ENCODE peak calls at places on chromosomes 1 and 21, in seven cellular contexts. K, W, B, C, S, Z and N are unnamed samples.

GRCh38 chr1:212856755-212857154 is 1.3 kb upstream of the FLVCR1 start:
- DNase-seq in B (no peak), S (no peak), C (no peak), Z (no peak), K (no peak), W (no peak), N (no peak)

GRCh38 chr1:1347663-1348419 is 1.4 kb downstream of the DVL1 start:
- DNase-seq in C (no peak), B (peak), Z (no peak), W (no peak), S (no peak), K (peak), N (no peak)

GRCh38 chr1:112011231-112011630 is 21.8 kb upstream of the KCND3 start:
- DNase-seq in K (no peak), W (peak), B (no peak), S (peak), C (no peak), Z (peak), N (no peak)

GRCh38 chr1:167344605-167345385 is 124.1 kb downstream of the POU2F1 start:
- DNase-seq in W (no peak), S (peak), B (no peak), Z (no peak), C (no peak), K (no peak), N (no peak)

GRCh38 chr1:28437924-28438699 is 67.7 kb upstream of the RCC1 start:
- DNase-seq in W (peak), S (peak), Z (peak), C (peak), K (peak), B (peak), N (peak)

GRCh38 chr1:168520052-168520751 is 23.6 kb downstream of the XCL2 start:
- DNase-seq in C (no peak), S (no peak), K (no peak), W (no peak), B (no peak), Z (no peak), N (no peak)

GRCh38 chr1:218211241-218211640 is 73.9 kb upstream of the RRP15 start:
- DNase-seq in B (no peak), W (peak), Z (no peak), C (no peak), S (no peak), K (no peak), N (no peak)

GRCh38 chr1:164155337-164155850 is 403.6 kb upstream of the PBX1 start:
- DNase-seq in S (peak), Z (no peak), B (no peak), C (no peak), W (no peak), K (no peak), N (no peak)

GRCh38 chr1:55317673-55318072 is 102.5 kb upstream of the USP24 start:
- DNase-seq in S (no peak), B (no peak), K (peak), W (no peak), Z (no peak), C (no peak), N (no peak)

GRCh38 chr21:36030581-36031189 is 29.6 kb downstream of the SETD4 start:
- DNase-seq in W (peak), B (no peak), C (no peak), K (no peak), Z (no peak), S (peak), N (no peak)

GRCh38 chr1:10471411-10472219 is 714 bp downstream of the DFFA start:
- DNase-seq in B (no peak), K (no peak), Z (no peak), W (peak), C (peak), S (peak), N (no peak)

GRCh38 chr21:46295177-46295711 is 9.1 kb downstream of the YBEY start:
- DNase-seq in W (peak), K (peak), B (no peak), S (peak), C (peak), Z (no peak), N (no peak)

GRCh38 chr1:63557365-63557987 is 34.2 kb downstream of the EFCAB7 start:
- DNase-seq in C (peak), W (peak), B (no peak), S (peak), K (peak), Z (no peak), N (no peak)

GRCh38 chr1:150516050-150516591 is 569 bp downstream of the FALEC start:
- DNase-seq in K (no peak), S (peak), C (peak), W (peak), Z (no peak), B (no peak), N (no peak)

GRCh38 chr1:172778461-172779455 is 119.9 kb downstream of the FASLG start:
- DNase-seq in W (peak), C (peak), B (no peak), Z (no peak), S (peak), K (no peak), N (no peak)

GRCh38 chr1:14742181-14742980 is 143.9 kb downstream of the KAZN start:
- DNase-seq in Z (no peak), C (no peak), W (peak), S (peak), B (no peak), K (peak), N (no peak)

GRCh38 chr1:169214598-169214997 is 108.1 kb downstream of the ATP1B1 start:
- DNase-seq in Z (no peak), K (no peak), S (no peak), C (no peak), W (no peak), B (no peak), N (no peak)

GRCh38 chr1:32332290-32333079 is 3.5 kb downstream of the MARCKSL1 start:
- DNase-seq in W (no peak), K (no peak), B (peak), S (no peak), Z (no peak), C (no peak), N (no peak)

GRCh38 chr1:207024202-207025143 is 8.1 kb downstream of the C1orf116 start:
- DNase-seq in K (no peak), B (no peak), Z (no peak), W (peak), C (no peak), S (no peak), N (no peak)

GRCh38 chr1:88890790-88891317 is 513 bp downstream of the GTF2B start:
- DNase-seq in W (peak), C (peak), K (peak), S (peak), Z (no peak), B (no peak), N (no peak)

GRCh38 chr1:46300673-46301405 is 2.6 kb downstream of the LRRC41 start:
- DNase-seq in Z (peak), B (no peak), W (peak), S (peak), C (no peak), K (no peak), N (no peak)

GRCh38 chr1:177044390-177044789 is 120.1 kb downstream of the ASTN1 start:
- DNase-seq in B (no peak), W (no peak), Z (no peak), K (no peak), S (no peak), C (no peak), N (no peak)

GRCh38 chr1:209601809-209602657 is 18.5 kb downstream of the CAMK1G start:
- DNase-seq in B (no peak), K (peak), S (peak), C (peak), Z (no peak), W (peak), N (no peak)

GRCh38 chr1:68231627-68232303 is 558 bp downstream of the WLS start:
- DNase-seq in K (no peak), S (peak), W (peak), B (peak), C (peak), Z (peak), N (peak)

GRCh38 chr1:224205438-224205840 is 22.4 kb downstream of the DEGS1 start:
- DNase-seq in S (peak), Z (no peak), W (peak), C (peak), B (no peak), K (peak), N (no peak)

GRCh38 chr1:217063065-217063908 is 340.1 kb upstream of the ESRRG start:
- DNase-seq in S (no peak), Z (no peak), W (no peak), K (no peak), B (no peak), C (no peak), N (no peak)

GRCh38 chr1:52059326-52059725 is 3.2 kb downstream of the BTF3L4 start:
- DNase-seq in K (no peak), W (peak), S (peak), C (no peak), B (no peak), Z (no peak), N (no peak)

GRCh38 chr1:222105393-222105737 is 363.5 kb upstream of the DUSP10 start:
- DNase-seq in C (no peak), S (no peak), W (no peak), Z (no peak), B (no peak), K (peak), N (no peak)
- TF ChIP-seq CTCF in C (no peak), S (no peak), W (no peak), Z (no peak), B (no peak), K (peak), N (no peak)

GRCh38 chr1:181129771-181130606 is 41.5 kb downstream of the IER5 start:
- DNase-seq in C (no peak), B (no peak), Z (no peak), K (no peak), S (no peak), W (no peak), N (no peak)

GRCh38 chr1:181126871-181127587 is 38.5 kb downstream of the IER5 start:
- DNase-seq in W (no peak), C (peak), Z (no peak), K (peak), B (no peak), S (peak), N (no peak)

GRCh38 chr1:181128592-181129497 is 40.3 kb downstream of the IER5 start:
- DNase-seq in B (peak), C (peak), W (no peak), Z (no peak), K (no peak), S (no peak), N (no peak)

GRCh38 chr1:181126289-181126688 is 37.8 kb downstream of the IER5 start:
- DNase-seq in K (no peak), W (no peak), S (no peak), C (no peak), Z (no peak), B (no peak), N (no peak)

DNA sequence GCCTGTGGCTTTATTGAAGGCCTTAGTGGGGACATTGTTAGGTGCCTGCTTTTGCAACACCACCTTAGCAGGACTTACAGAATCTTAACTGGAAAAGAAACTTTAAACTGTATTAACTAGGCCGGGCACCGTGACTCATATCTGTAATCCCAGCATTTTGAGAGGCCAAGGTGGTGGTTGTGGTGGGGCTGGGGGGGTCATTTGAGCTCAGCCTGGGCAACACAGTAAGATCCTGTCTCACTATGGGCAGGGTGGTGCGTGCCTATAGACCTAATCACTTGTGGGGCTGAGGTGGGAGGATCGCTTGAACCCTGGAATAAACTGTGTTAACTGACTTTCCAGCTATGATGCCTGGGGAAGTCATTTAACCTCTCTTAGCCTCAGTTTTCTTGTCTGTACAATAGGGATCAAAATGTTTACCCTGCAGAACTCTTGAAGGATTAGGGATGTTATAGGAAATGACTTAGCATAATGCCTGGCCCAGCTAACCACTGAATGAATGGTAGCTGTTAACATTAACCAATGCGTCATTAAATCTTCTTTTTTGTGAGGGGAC is 39.5 kb downstream of the IER5 start:
- DNase-seq in S (peak), K (no peak), Z (no peak), B (no peak), C (no peak), W (no peak), N (no peak)
- H3K4me3 ChIP-seq in S (no peak), K (no peak), Z (no peak), B (no peak), C (no peak), W (no peak), N (no peak)

GRCh38 chr1:245334827-245335490 is 180.2 kb downstream of the KIF26B start:
- DNase-seq in C (no peak), Z (no peak), W (no peak), K (no peak), S (no peak), B (no peak), N (no peak)

GRCh38 chr1:245338485-245338877 is 183.7 kb downstream of the KIF26B start:
- DNase-seq in C (no peak), K (no peak), W (no peak), S (no peak), B (no peak), Z (no peak), N (no peak)

GRCh38 chr1:245336149-245336983 is 181.6 kb downstream of the KIF26B start:
- DNase-seq in C (no peak), K (no peak), B (no peak), Z (no peak), S (no peak), W (no peak), N (no peak)

GRCh38 chr1:245341738-245342137 is 187.0 kb downstream of the KIF26B start:
- DNase-seq in Z (no peak), B (no peak), K (no peak), S (no peak), W (no peak), C (no peak), N (no peak)

DNA sequence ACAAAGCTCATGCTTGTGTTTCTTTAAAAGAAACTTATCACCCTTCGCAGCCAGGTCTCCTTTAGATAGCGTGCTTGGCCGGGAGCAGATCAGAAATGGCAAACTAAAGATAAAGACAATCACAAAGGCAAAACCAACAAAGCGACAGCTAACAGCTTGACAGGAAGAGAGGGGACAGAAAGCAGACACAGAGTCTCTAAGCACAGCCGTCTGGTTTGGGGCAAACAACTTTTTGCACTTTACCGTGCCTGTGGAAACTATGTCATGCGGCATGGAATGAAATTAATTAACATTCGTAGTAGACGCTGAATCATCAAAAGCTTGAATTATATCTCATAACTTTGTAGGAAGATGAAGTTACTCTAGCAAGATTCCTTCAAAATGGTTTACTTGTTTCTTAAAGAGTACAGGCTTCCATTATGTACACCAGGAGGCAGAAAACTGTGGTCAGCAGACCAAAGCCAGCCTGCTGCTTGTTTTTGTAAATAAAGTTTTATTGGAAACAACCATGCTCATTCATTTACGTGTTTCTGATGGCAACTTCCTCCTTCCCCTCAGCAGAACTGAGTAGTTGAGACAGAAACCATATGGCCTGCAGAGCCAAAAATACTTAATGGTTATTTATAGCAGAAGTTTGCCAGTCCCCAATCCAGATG is 183.2 kb downstream of the KIF26B start:
- DNase-seq in K (no peak), B (no peak), Z (no peak), S (no peak), W (peak), C (peak), N (no peak)
- TF ChIP-seq CTCF in K (no peak), B (no peak), Z (no peak), S (no peak), W (no peak), C (no peak), N (no peak)

DNA sequence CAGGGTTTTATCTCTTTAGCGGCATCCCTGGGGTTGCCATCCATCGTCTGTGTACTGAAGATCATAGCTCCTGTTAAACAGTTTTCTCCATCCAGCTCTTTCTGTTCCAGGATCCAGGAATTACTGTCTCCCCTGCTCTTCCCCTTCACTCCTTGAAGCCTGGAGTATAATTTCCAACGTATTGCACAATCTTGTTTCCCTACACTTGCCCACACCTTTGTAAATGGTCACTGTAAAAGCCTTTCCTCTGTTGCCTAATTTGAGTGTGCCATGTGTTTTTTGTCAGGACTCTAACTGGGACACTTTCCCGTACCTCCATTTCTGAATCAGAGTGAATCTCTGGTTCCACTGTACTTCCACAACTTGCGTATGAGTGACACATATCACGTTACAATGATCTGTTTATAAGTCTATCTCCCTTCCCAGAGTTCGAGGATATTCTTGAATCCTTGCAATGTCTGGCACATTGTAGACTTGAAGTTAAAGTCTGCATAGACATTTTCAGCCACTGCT is 199.6 kb upstream of the SNX7 start:
- DNase-seq in S (no peak), W (no peak), Z (no peak), C (no peak), B (no peak), K (no peak), N (no peak)
- H3K4me3 ChIP-seq in S (no peak), W (no peak), Z (no peak), C (no peak), B (no peak), K (no peak), N (no peak)

GRCh38 chr1:100482167-100482566 is 55.8 kb upstream of the GPR88 start:
- DNase-seq in C (no peak), B (no peak), W (no peak), K (no peak), Z (no peak), S (no peak), N (no peak)
- TF ChIP-seq CTCF in C (no peak), B (no peak), W (no peak), K (no peak), Z (no peak), S (no peak), N (no peak)

DNA sequence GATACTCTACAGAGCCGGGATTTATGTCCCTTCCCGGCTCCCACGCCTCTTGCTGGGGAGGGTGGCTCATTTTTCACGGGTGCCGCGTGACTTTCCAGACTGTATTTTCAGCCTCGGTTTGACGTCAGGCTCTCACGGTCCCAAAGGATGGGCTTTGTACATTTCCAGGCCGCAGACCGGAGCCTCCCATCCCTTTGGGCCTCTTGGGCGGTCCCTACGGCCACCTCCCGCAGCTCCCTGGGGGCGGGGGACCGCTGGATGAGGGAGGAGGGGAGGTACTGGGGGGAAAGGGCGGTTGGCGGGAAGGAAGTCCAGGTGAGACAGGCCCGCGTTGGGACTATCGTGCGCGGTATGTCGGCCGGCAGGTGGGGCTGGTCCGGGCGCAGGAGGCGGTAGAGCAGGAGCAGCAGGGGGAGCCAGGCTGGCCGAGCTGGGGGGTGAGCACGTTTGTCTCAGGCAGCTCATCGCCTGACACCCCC is 17.9 kb downstream of the UBL4B start:
- DNase-seq in C (no peak), W (no peak), S (peak), B (no peak), Z (no peak), K (peak), N (no peak)
- H3K4me3 ChIP-seq in C (no peak), W (no peak), S (no peak), B (no peak), Z (no peak), K (no peak), N (peak)

GRCh38 chr1:85911742-85912141 is 203.5 kb upstream of the ZNHIT6 start:
- DNase-seq in W (peak), B (no peak), S (peak), K (no peak), C (no peak), Z (no peak), N (no peak)
- TF ChIP-seq CTCF in W (peak), B (no peak), S (peak), K (peak), C (peak), Z (no peak), N (no peak)

GRCh38 chr21:44709426-44710293 is 1.7 kb downstream of the TSPEAR start:
- DNase-seq in Z (no peak), B (no peak), S (no peak), C (peak), K (no peak), W (peak), N (no peak)

GRCh38 chr21:44710294-44710665 is 1.1 kb downstream of the TSPEAR start:
- DNase-seq in Z (no peak), C (peak), K (no peak), B (no peak), W (no peak), S (no peak), N (no peak)

GRCh38 chr21:44712203-44713028 is 1.0 kb upstream of the TSPEAR start:
- DNase-seq in B (no peak), Z (no peak), W (no peak), S (no peak), C (no peak), K (no peak), N (no peak)

GRCh38 chr21:44711327-44712202 is at the start of gene TSPEAR:
- DNase-seq in Z (peak), W (no peak), S (no peak), C (peak), K (no peak), B (no peak), N (no peak)

GRCh38 chr21:44710756-44711326 is 531 bp downstream of the TSPEAR start:
- DNase-seq in C (peak), W (no peak), S (no peak), K (no peak), Z (peak), B (no peak), N (no peak)
- H3K4me3 ChIP-seq in C (no peak), W (peak), S (no peak), K (no peak), Z (no peak), B (no peak), N (no peak)